ENCODE peak calls at places on chromosomes 3 and 15, in ten cellular contexts. U is right lobe of liver, Y is AG09309, A is thoracic aorta, P is uterus, L is astrocyte, W is cardiac fibroblast, O is left lung, T is choroid plexus epithelial cell, D is A549. E is an unnamed sample.

GRCh38 chr3:22819209-22819608 is 383.9 kb upstream of the UBE2E2 start:
- DNase-seq in U (no peak), Y (no peak), A (no peak), P (no peak), L (no peak), W (no peak), O (no peak), T (no peak), D (no peak), E (no peak)

GRCh38 chr15:45144775-45145174 is 15.0 kb downstream of the DUOX1 start:
- DNase-seq in U (no peak), Y (no peak), A (no peak), P (no peak), L (no peak), W (no peak), O (no peak), T (no peak), D (no peak), E (no peak)

GRCh38 chr15:59436774-59437472 is 1.1 kb upstream of the FAM81A start:
- DNase-seq in U (no peak), Y (no peak), A (no peak), P (no peak), L (no peak), W (peak; percentile 16), O (no peak), T (peak; percentile 40), D (no peak), E (no peak)

GRCh38 chr15:91263632-91264477 is 163.8 kb downstream of the SV2B start:
- DNase-seq in U (no peak), Y (no peak), A (no peak), P (peak; percentile 70), L (peak; percentile 25), W (peak; percentile 39), O (no peak), T (no peak), D (no peak), E (no peak)

GRCh38 chr3:197353867-197354180 is 55.4 kb upstream of the DLG1 start:
- DNase-seq in U (no peak), Y (no peak), A (no peak), P (no peak), L (no peak), W (peak; percentile 50), O (no peak), T (peak; percentile 54), D (no peak), E (peak; percentile 47)

GRCh38 chr3:33046521-33046920 is 50.4 kb downstream of the GLB1 start:
- DNase-seq in U (no peak), Y (no peak), A (no peak), P (no peak), L (no peak), W (no peak), O (no peak), T (no peak), D (no peak), E (no peak)

GRCh38 chr3:197339841-197340520 is 41.6 kb upstream of the DLG1 start:
- DNase-seq in U (no peak), Y (no peak), A (no peak), P (no peak), L (peak; percentile 29), W (peak; percentile 63), O (no peak), T (peak; percentile 86), D (no peak), E (no peak)

GRCh38 chr3:179421500-179421899 is 29.8 kb downstream of the GNB4 start:
- DNase-seq in U (no peak), Y (no peak), A (no peak), P (no peak), L (no peak), W (peak; percentile 66), O (no peak), T (peak; percentile 79), D (peak; percentile 11), E (peak; percentile 30)

GRCh38 chr15:71048913-71049675 is 66.2 kb upstream of the THSD4 start:
- DNase-seq in U (no peak), Y (peak; percentile 77), A (no peak), P (no peak), L (peak; percentile 100), W (peak; percentile 95), O (no peak), T (peak; percentile 97), D (no peak), E (no peak)

GRCh38 chr3:9809615-9810356 is at the start of gene TTLL3:
- DNase-seq in U (peak; percentile 75), Y (no peak), A (peak; percentile 57), P (peak; percentile 81), L (peak; percentile 21), W (peak; percentile 59), O (peak; percentile 78), T (peak; percentile 65), D (peak; percentile 60), E (no peak)

GRCh38 chr3:52006017-52006819 is 10.5 kb upstream of the RPL29 start:
- DNase-seq in U (no peak), Y (no peak), A (no peak), P (no peak), L (no peak), W (no peak), O (no peak), T (no peak), D (no peak), E (no peak)

GRCh38 chr3:32487781-32488526 is 14.7 kb downstream of the CMTM6 start:
- DNase-seq in U (no peak), Y (no peak), A (no peak), P (no peak), L (no peak), W (peak; percentile 44), O (no peak), T (peak; percentile 31), D (no peak), E (no peak)

GRCh38 chr3:17905996-17906395 is 163.6 kb upstream of the TBC1D5 start:
- DNase-seq in U (no peak), Y (no peak), A (no peak), P (no peak), L (no peak), W (no peak), O (no peak), T (peak; percentile 1), D (no peak), E (peak; percentile 2)

GRCh38 chr3:38643592-38643991 is 5.9 kb downstream of the SCN5A start:
- DNase-seq in U (no peak), Y (no peak), A (no peak), P (no peak), L (no peak), W (no peak), O (no peak), T (no peak), D (no peak), E (no peak)

GRCh38 chr15:32852771-32853170 is 135.0 kb downstream of the GREM1 start:
- DNase-seq in U (no peak), Y (no peak), A (no peak), P (no peak), L (no peak), W (no peak), O (no peak), T (peak; percentile 47), D (peak; percentile 89), E (no peak)

GRCh38 chr3:161393310-161393709 is 22.0 kb upstream of the SPTSSB start:
- DNase-seq in U (no peak), Y (no peak), A (no peak), P (no peak), L (no peak), W (no peak), O (no peak), T (no peak), D (no peak), E (no peak)
- H3K4me3 ChIP-seq in U (no peak overlapping the region), Y (no peak overlapping the region), A (no peak overlapping the region), P (no peak overlapping the region), L (no peak overlapping the region), W (no peak overlapping the region), O (no peak overlapping the region), T (no peak overlapping the region), D (no peak overlapping the region), E (no peak overlapping the region)

DNA sequence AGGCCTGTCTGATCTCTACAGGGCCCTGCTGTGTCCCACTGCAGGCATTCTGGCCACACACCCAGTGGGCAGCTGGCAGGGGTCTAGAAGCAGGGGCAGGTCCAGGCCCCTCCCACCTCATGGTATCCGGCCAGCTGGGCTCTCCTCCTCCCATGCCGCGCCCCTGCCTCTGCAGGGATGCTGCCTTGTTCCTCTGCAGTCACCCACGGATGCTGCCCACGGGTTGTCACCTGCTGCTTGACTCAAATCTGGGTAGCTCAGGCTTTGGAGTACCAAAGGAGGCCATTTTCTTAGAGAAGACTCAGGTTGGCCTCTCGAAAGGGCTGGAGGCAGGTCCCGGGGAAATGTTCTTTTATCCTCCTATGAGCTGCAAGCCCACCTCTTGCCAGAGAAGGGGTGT is 25.0 kb downstream of the EFCAB12 start:
- DNase-seq in U (no peak), Y (no peak), A (no peak), P (no peak), L (no peak), W (no peak), O (no peak), T (no peak), D (no peak), E (no peak)
- H3K4me3 ChIP-seq in U (no peak overlapping the region), Y (no peak overlapping the region), A (no peak overlapping the region), P (no peak overlapping the region), L (no peak overlapping the region), W (no peak overlapping the region), O (no peak overlapping the region), T (no peak overlapping the region), D (no peak overlapping the region), E (no peak overlapping the region)

GRCh38 chr3:47295976-47296375 is 13.2 kb downstream of the KLHL18 start:
- DNase-seq in U (no peak), Y (no peak), A (no peak), P (no peak), L (no peak), W (no peak), O (no peak), T (no peak), D (no peak), E (no peak)
- H3K4me3 ChIP-seq in U (no peak overlapping the region), Y (no peak overlapping the region), A (no peak overlapping the region), P (no peak overlapping the region), L (no peak overlapping the region), W (no peak overlapping the region), O (no peak overlapping the region), T (no peak overlapping the region), D (no peak overlapping the region), E (no peak overlapping the region)

DNA sequence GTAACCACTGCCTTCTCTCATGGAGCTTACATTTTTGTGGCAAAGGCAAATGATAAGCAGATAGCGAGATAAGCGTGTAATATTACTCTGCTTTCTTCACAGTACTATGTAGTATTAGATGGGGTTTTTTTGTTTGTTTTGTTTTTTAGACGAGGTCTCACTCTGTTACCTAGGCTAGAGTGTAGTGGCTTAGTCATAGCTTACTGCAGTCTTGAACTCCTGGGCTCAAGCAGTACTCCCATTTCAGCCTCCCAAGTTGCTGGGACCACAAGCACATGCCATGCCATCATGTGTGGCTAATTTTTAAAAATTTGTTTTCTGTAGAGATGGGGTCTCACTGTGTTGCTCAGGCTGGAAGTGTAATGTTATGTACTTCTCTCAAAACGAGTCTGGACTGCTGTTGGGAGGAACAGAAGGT is 22.9 kb downstream of the MBNL1 start:
- DNase-seq in U (no peak), Y (no peak), A (no peak), P (no peak), L (peak; percentile 80), W (no peak), O (no peak), T (peak; percentile 67), D (no peak), E (no peak)
- H3K4me3 ChIP-seq in U (no peak overlapping the region), Y (no peak overlapping the region), A (peak overlapping the region; percentile 23), P (no peak overlapping the region), L (no peak overlapping the region), W (no peak overlapping the region), O (no peak overlapping the region), T (no peak overlapping the region), D (no peak overlapping the region), E (no peak overlapping the region)

E was measured in SJCRH30.